ENCODE peak calls at places on chromosomes 13 and 19, in five cellular contexts. A is Peyer's patch, U is heart right ventricle, X is osteoblast, R is sigmoid colon. P is an unnamed sample.
A peak's percentile ranks its signal among the peaks of the same experiment; 100 is the strongest.

GRCh38 chr19:34575206-34575605 is 93.6 kb downstream of the WTIP start:
- DNase-seq in U (no peak), X (no peak), A (no peak), R (no peak), P (no peak)

GRCh38 chr13:60572003-60572792 is 175.2 kb downstream of the TDRD3 start:
- DNase-seq in A (no peak), U (no peak), R (no peak), X (no peak), P (no peak)

GRCh38 chr13:98517576-98518310 is 59.2 kb downstream of the STK24 start:
- DNase-seq in R (no peak), X (no peak), U (no peak), A (no peak), P (no peak)

GRCh38 chr13:112242777-112243176 is 133.4 kb upstream of the SPACA7 start:
- DNase-seq in R (no peak), U (no peak), X (no peak), A (no peak), P (no peak)

GRCh38 chr19:35225951-35226350 is 2.6 kb downstream of the FAM187B start:
- DNase-seq in A (no peak), R (no peak), U (no peak), X (no peak), P (no peak)

GRCh38 chr13:36806102-36806501 is 12.9 kb upstream of the RFXAP start:
- DNase-seq in A (no peak), X (no peak), U (no peak), R (no peak), P (no peak)

GRCh38 chr13:38733146-38733545 is 46.3 kb downstream of the FREM2 start:
- DNase-seq in A (no peak), X (no peak), R (no peak), U (no peak), P (no peak)

GRCh38 chr13:107025991-107026390 is 458.1 kb upstream of the ARGLU1 start:
- DNase-seq in U (peak; percentile 66), A (no peak), R (no peak), X (no peak), P (no peak)

GRCh38 chr13:19927117-19927734 is 31.3 kb upstream of the ZMYM2 start:
- DNase-seq in X (peak; percentile 72), U (no peak), R (no peak), A (no peak), P (no peak)

GRCh38 chr13:63517376-63517775 is 2101.7 kb upstream of the PCDH20 start:
- DNase-seq in U (no peak), R (no peak), X (no peak), A (no peak), P (no peak)

GRCh38 chr19:34299576-34299975 is 45.2 kb downstream of the GARRE1 start:
- DNase-seq in R (no peak), U (no peak), X (no peak), A (no peak), P (no peak)

GRCh38 chr13:23631676-23632622 is 61.7 kb downstream of the TNFRSF19 start:
- DNase-seq in R (no peak), A (no peak), U (no peak), X (no peak), P (no peak)

GRCh38 chr19:54178581-54179261 is 5.8 kb upstream of the TMC4 start:
- DNase-seq in A (no peak), R (no peak), X (peak; percentile 86), U (no peak), P (peak; percentile 77)

GRCh38 chr19:34336781-34337271 is 28.2 kb upstream of the GPI start:
- DNase-seq in A (no peak), X (no peak), R (no peak), U (peak; percentile 44), P (no peak)

GRCh38 chr19:2309734-2310362 is 1.9 kb upstream of the LINGO3 start:
- DNase-seq in U (no peak), A (no peak), X (peak; percentile 92), R (no peak), P (peak; percentile 60)

GRCh38 chr13:100130092-100130491 is 41.2 kb downstream of the PCCA start:
- DNase-seq in A (no peak), R (no peak), X (no peak), U (peak; percentile 20), P (no peak)

GRCh38 chr19:18906605-18907519 is 10.9 kb upstream of the CERS1 start:
- DNase-seq in R (no peak), U (no peak), A (peak; percentile 42), X (no peak), P (no peak)

GRCh38 chr13:78777973-78778372 is 119.0 kb upstream of the OBI1 start:
- DNase-seq in X (no peak), A (no peak), R (no peak), U (no peak), P (no peak)

GRCh38 chr13:98822238-98822606 is 69.8 kb upstream of the SLC15A1 start:
- DNase-seq in U (no peak), R (no peak), A (no peak), X (peak; percentile 78), P (no peak)

GRCh38 chr19:23817519-23817918 is 58.8 kb upstream of the ZNF681 start:
- DNase-seq in X (no peak), A (no peak), U (no peak), R (no peak), P (no peak)

GRCh38 chr19:38599722-38600121 is 18.0 kb downstream of the MAP4K1 start:
- DNase-seq in U (no peak), R (no peak), X (peak; percentile 22), A (no peak), P (no peak)

GRCh38 chr13:30020726-30021312 is 170.4 kb upstream of the UBL3 start:
- DNase-seq in U (no peak), A (no peak), R (no peak), X (peak; percentile 89), P (no peak)

GRCh38 chr19:6521718-6522646 is 8.8 kb upstream of the TNFSF9 start:
- DNase-seq in A (peak; percentile 48), U (no peak), R (no peak), X (peak; percentile 76), P (no peak)

GRCh38 chr13:30934381-30934780 is 1.9 kb downstream of the TEX26 start:
- DNase-seq in U (no peak), A (no peak), R (no peak), X (no peak), P (no peak)

GRCh38 chr19:32404213-32404938 is 1.2 kb upstream of the DPY19L3 start:
- DNase-seq in A (no peak), X (no peak), U (no peak), R (no peak), P (no peak)

GRCh38 chr19:19276386-19276785 is 3.3 kb upstream of the TM6SF2 start:
- DNase-seq in U (no peak), R (no peak), X (peak; percentile 96), A (no peak), P (no peak)

GRCh38 chr13:90800082-90800746 is 547.3 kb upstream of the MIR17HG start:
- DNase-seq in X (no peak), R (no peak), A (no peak), U (peak; percentile 48), P (no peak)

GRCh38 chr13:108964601-108965000 is 335.2 kb downstream of the MYO16 start:
- DNase-seq in U (no peak), R (no peak), A (no peak), X (peak; percentile 6), P (no peak)

GRCh38 chr19:13033819-13034611 is 38.7 kb downstream of the NFIX start:
- DNase-seq in X (peak; percentile 80), U (peak; percentile 85), R (peak; percentile 96), A (peak; percentile 88), P (peak; percentile 72)

GRCh38 chr13:59901191-59901590 is 262.5 kb downstream of the DIAPH3 start:
- DNase-seq in X (no peak), A (no peak), R (no peak), U (no peak), P (no peak)

GRCh38 chr13:76783798-76784197 is 102.4 kb downstream of the KCTD12 start:
- DNase-seq in X (no peak), R (no peak), A (no peak), U (no peak), P (no peak)

GRCh38 chr19:4722671-4723464 is 774 bp downstream of the DPP9 start:
- DNase-seq in A (peak; percentile 63), U (peak; percentile 41), R (no peak), X (peak; percentile 96), P (no peak)

GRCh38 chr19:45643024-45643926 is 4.1 kb upstream of the EML2 start:
- DNase-seq in X (peak; percentile 99), A (peak; percentile 92), U (peak; percentile 84), R (peak; percentile 86), P (peak; percentile 84)
- H3K4me3 ChIP-seq in X (peak overlapping the region; percentile 33), A (no peak overlapping the region), U (peak overlapping the region; percentile 57), R (no peak overlapping the region), P (no peak overlapping the region)

GRCh38 chr19:11247391-11247790 is 8.0 kb downstream of the ANGPTL8 start:
- DNase-seq in U (peak; percentile 94), X (peak; percentile 77), A (no peak), R (peak; percentile 84), P (no peak)
- H3K27ac ChIP-seq in U (peak overlapping the region; percentile 93), X (no peak overlapping the region), A (no peak overlapping the region), R (peak overlapping the region; percentile 37), P (peak overlapping the region; percentile 58)

DNA sequence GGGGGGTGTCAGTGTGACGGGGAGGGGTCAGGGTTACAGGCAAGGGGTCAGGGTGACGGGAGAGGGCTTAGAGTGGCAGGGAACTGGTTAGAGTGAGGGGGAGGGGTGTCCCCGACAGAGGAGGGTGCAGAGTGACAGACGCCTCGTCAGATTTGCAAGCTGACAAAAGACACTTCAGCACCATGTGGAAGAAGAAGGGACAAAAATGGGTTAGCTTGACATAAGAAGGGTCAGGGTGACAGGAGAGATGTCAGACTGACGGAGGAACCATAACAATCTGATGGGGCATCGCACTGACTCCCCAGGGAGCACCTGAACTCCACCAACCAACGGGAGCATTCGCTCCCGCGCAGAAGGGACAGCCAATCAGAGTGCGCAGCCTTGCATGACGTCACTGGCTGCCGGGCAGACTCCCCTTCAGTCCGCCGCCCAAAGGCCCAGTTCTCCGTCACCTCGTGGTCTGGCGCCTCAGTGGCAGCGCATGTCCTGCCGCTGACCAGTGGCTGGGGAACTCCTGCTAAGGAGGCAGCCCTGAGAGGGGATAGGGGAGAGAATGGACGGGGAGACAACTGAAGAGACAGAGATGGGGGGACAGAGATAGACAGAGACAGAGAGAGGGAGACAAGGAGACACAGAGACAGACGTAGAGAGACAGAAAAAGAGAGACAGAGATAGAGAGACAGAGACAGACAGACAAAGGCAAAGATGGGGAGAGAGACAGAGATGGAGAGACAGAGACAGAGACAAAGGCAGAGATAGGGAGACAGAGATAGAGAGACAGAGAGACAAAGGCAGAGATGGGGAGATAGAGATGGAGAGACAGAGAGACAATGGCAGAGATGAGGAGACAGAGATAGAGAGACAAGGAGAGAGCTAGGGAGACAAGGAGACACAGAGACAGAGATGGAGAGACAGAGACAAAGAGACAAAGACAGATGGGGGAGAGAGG is 30.2 kb downstream of the C19orf81 start:
- DNase-seq in X (peak; percentile 99), U (peak; percentile 69), R (peak; percentile 87), A (peak; percentile 75), P (peak; percentile 72)
- H3K4me3 ChIP-seq in X (no peak overlapping the region), U (no peak overlapping the region), R (no peak overlapping the region), A (no peak overlapping the region), P (no peak overlapping the region)

GRCh38 chr19:40270362-40271089 is 14.6 kb downstream of the AKT2 start:
- DNase-seq in X (no peak), R (no peak), A (no peak), U (no peak), P (peak; percentile 40)

GRCh38 chr19:40269216-40269940 is 15.8 kb downstream of the AKT2 start:
- DNase-seq in U (no peak), X (no peak), A (no peak), R (no peak), P (no peak)

GRCh38 chr19:40273469-40274360 is 11.4 kb downstream of the AKT2 start:
- DNase-seq in R (no peak), X (no peak), U (no peak), A (no peak), P (no peak)

GRCh38 chr19:40272261-40272660 is 12.9 kb downstream of the AKT2 start:
- DNase-seq in A (no peak), R (no peak), U (no peak), X (no peak), P (peak; percentile 42)

GRCh38 chr19:40271706-40272105 is 13.4 kb downstream of the AKT2 start:
- DNase-seq in X (peak; percentile 43), R (no peak), A (no peak), U (no peak), P (no peak)
- H3K27ac ChIP-seq in X (no peak overlapping the region), R (no peak overlapping the region), A (no peak overlapping the region), U (no peak overlapping the region), P (no peak overlapping the region)

P was measured in left lung.